ENCODE peak calls at places on chromosome 2, in ten cellular contexts. N is A549; D is effector memory CD4-positive, alpha-beta T cell; W is pancreas; L is tibial artery; P is OCI-LY7; H is mesendoderm; T is HCT116; Z is neural progenitor cell; C is CD8-positive, alpha-beta T cell. R is an unnamed sample. For H3K4me1, the result is how much of the 10 kb centered on the place peaks cover.

GRCh38 chr2:131425191-131426021 is 50.5 kb upstream of the TUBA3D start:
- DNase-seq in N (no peak), D (no peak), W (no peak), L (no peak), P (no peak), H (no peak), T (no peak), Z (peak), C (no peak), R (no peak)

GRCh38 chr2:113324684-113325160 is 46.0 kb upstream of the PAX8 start:
- DNase-seq in N (peak), D (no peak), W (peak), L (no peak), P (no peak), H (peak), T (peak), Z (peak), C (peak), R (peak)

GRCh38 chr2:227428731-227429285 is 41.1 kb upstream of the SCYGR1 start:
- DNase-seq in N (no peak), D (no peak), W (no peak), L (no peak), P (no peak), H (no peak), T (no peak), Z (no peak), C (no peak), R (no peak)

GRCh38 chr2:66700181-66700686 is 265.3 kb downstream of the MEIS1 start:
- DNase-seq in N (no peak), D (no peak), W (no peak), L (no peak), P (no peak), H (peak), T (no peak), Z (peak), C (no peak), R (no peak)

GRCh38 chr2:121202541-121203310 is 82.3 kb downstream of the TFCP2L1 start:
- DNase-seq in N (no peak), D (no peak), W (no peak), L (peak), P (no peak), H (no peak), T (no peak), Z (no peak), C (no peak), R (peak)

GRCh38 chr2:65530547-65531320 is 98.3 kb upstream of the SPRED2 start:
- DNase-seq in N (no peak), D (no peak), W (no peak), L (no peak), P (no peak), H (no peak), T (no peak), Z (no peak), C (no peak), R (no peak)

GRCh38 chr2:88764141-88764849 is 72.8 kb downstream of the RPIA start:
- DNase-seq in N (no peak), D (no peak), W (no peak), L (no peak), P (no peak), H (no peak), T (no peak), Z (no peak), C (no peak), R (no peak)

GRCh38 chr2:230898661-230899091 is 26.4 kb downstream of the GPR55 start:
- DNase-seq in N (no peak), D (no peak), W (no peak), L (peak), P (no peak), H (no peak), T (no peak), Z (no peak), C (no peak), R (no peak)

GRCh38 chr2:155099784-155100183 is 401.3 kb downstream of the KCNJ3 start:
- DNase-seq in N (no peak), D (no peak), W (no peak), L (no peak), P (no peak), H (peak), T (peak), Z (no peak), C (no peak), R (no peak)

GRCh38 chr2:190179754-190180312 is 117.3 kb upstream of the MSTN start:
- DNase-seq in N (no peak), D (no peak), W (no peak), L (no peak), P (no peak), H (no peak), T (no peak), Z (peak), C (no peak), R (peak)

GRCh38 chr2:32711219-32711618 is 83.4 kb downstream of the TTC27 start:
- DNase-seq in N (no peak), D (no peak), W (no peak), L (no peak), P (no peak), H (no peak), T (no peak), Z (no peak), C (no peak), R (no peak)

GRCh38 chr2:240879105-240879504 is 10.5 kb downstream of the AGXT start:
- DNase-seq in N (no peak), D (no peak), W (no peak), L (no peak), P (no peak), H (no peak), T (no peak), Z (no peak), C (no peak), R (no peak)

GRCh38 chr2:74502147-74502719 is 2.8 kb upstream of the LBX2 start:
- DNase-seq in N (no peak), D (no peak), W (peak), L (no peak), P (no peak), H (no peak), T (no peak), Z (peak), C (no peak), R (peak)

GRCh38 chr2:1068241-1068640 is 117.6 kb downstream of the SNTG2 start:
- DNase-seq in N (no peak), D (no peak), W (no peak), L (no peak), P (no peak), H (no peak), T (no peak), Z (no peak), C (no peak), R (no peak)

GRCh38 chr2:3585239-3586109 is 9.4 kb upstream of the COLEC11 start:
- DNase-seq in N (no peak), D (no peak), W (no peak), L (peak), P (no peak), H (no peak), T (no peak), Z (no peak), C (no peak), R (peak)

GRCh38 chr2:188983427-188984101 is 9.4 kb downstream of the COL3A1 start:
- DNase-seq in N (no peak), D (no peak), W (no peak), L (no peak), P (peak), H (peak), T (peak), Z (peak), C (no peak), R (no peak)

GRCh38 chr2:55490554-55490953 is 29.0 kb upstream of the CFAP36 start:
- DNase-seq in N (no peak), D (no peak), W (peak), L (no peak), P (no peak), H (peak), T (no peak), Z (no peak), C (no peak), R (peak)

GRCh38 chr2:137380610-137381009 is 583.7 kb upstream of the HNMT start:
- DNase-seq in N (no peak), D (no peak), W (no peak), L (no peak), P (no peak), H (no peak), T (no peak), Z (no peak), C (no peak), R (no peak)

GRCh38 chr2:127104881-127105655 is 1.9 kb downstream of the BIN1 start:
- DNase-seq in N (no peak), D (no peak), W (no peak), L (peak), P (no peak), H (peak), T (no peak), Z (peak), C (no peak), R (no peak)

GRCh38 chr2:239944706-239945551 is 80.2 kb downstream of the NDUFA10 start:
- DNase-seq in N (no peak), D (no peak), W (no peak), L (peak), P (no peak), H (peak), T (no peak), Z (no peak), C (peak), R (no peak)

DNA sequence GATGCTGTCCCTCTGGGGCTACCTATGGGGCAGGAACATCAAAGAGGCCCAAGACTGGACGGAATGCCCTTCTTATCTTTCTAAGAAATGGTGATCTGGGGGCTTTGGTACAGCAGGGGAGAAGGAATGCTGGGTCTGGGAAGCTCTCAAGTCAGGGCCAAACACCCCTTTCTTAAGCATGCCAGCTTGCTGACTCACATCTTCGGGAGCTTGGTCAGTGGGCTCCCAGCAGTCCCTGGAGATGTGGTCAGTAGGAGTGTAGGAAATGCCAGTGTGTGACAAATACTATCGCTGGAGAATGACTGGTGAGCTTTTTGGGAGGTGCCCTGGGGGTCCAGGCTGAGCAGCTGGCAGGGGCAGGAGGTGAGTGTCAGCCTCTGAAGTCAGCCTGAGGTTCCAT is 105.0 kb upstream of the CDC42EP3 start:
- DNase-seq in N (peak), D (no peak), W (no peak), L (no peak), P (no peak), H (peak), T (peak), Z (no peak), C (no peak), R (no peak)
- H3K4me1 ChIP-seq in N (half or more), D (under half), W (under half), L (under half), P (under half), H (under half), T (under half), Z (under half), C (under half), R (under half)

DNA sequence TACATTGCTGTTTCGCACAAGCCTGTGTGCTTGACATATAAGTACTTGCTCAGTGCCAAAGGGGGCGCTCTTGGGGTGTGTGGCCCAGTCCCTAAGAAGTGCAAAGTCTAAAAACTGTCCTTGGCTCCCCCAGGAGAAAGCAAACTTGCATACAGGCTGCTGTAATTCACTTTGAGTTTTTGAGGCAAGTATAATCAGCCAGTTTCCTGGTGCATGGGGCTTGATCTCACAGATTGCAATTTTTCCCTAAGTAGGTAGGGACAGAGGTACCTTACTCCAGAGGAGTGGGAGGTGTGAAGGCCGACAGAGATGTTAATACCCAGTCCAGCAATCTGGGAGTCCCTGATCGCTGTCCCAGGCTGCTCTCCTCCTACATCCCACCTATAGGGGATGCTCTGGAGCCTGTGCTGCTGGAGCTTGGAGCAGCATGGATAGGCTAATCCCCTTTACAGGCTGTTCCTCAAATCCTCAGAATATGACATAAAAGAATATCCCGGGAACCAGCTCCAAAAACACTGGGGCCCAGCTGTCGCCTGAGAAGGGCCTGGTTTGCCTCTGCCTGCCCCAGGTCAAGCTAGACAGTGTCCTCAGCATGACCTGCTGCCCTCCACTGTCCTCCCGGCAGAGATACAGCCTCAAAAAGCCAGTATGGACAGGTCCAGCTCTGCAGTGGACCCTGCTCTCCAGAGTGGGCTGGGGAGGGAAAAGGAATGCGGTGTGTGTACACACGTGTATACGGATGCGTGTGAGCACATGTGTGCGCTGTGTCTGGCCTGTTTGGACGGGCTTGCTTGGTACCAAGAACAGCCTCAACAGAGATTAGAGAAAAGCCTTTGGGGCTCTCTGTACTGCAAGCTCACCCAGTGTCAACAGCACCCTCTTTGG is 136.6 kb upstream of the HAAO start:
- DNase-seq in N (peak), D (no peak), W (peak), L (no peak), P (peak), H (peak), T (no peak), Z (peak), C (no peak), R (no peak)
- H3K4me1 ChIP-seq in N (under half), D (under half), W (half or more), L (half or more), P (under half), H (under half), T (under half), Z (half or more), C (under half), R (half or more)

DNA sequence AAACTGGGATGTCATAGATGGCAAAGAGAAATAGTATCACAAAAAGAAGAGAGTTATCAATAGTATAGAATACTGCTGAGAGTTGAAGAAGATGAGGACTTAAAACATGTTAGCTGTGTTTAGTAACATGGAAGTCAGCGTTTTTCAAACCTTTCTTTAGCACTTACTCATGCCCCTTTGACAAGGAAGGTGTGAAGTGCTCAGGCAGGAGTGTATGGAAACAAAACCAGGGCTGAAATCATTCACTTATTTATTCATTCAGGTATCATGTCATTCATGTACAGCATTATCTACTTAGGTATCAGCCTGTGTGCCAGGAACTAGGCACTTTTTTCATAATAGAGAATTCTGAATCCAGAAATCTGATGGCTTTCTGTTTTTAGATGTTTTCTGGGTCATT is 27.2 kb downstream of the CD28 start:
- DNase-seq in N (no peak), D (no peak), W (no peak), L (no peak), P (no peak), H (no peak), T (no peak), Z (no peak), C (no peak), R (no peak)
- H3K4me1 ChIP-seq in N (under half), D (half or more), W (under half), L (under half), P (under half), H (under half), T (under half), Z (under half), C (half or more), R (under half)

GRCh38 chr2:25586726-25587144 is 86.6 kb downstream of the DTNB start:
- DNase-seq in N (no peak), D (no peak), W (no peak), L (no peak), P (no peak), H (no peak), T (no peak), Z (peak), C (no peak), R (no peak)
- H3K4me1 ChIP-seq in N (under half), D (under half), W (under half), L (under half), P (under half), H (under half), T (under half), Z (under half), C (under half), R (under half)

DNA sequence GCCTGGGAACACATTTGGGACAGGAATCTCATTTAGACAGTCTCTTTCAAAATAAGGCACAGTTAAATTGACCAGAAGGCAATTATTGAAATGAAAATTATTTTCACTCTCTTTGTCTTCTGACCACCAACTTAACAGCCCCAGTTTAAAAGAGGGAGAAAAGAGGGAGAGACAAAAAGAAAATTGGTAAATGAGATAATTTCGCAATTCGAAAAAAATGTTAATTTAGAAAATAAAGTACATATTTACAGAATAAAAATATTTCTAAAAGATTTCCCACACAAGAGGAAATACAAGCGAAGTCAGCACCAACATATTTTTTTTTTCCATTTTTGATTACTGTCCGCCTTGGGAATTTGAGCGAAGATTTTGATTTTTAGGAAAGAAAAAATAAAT is 4.8 kb downstream of the SP9 start:
- DNase-seq in N (no peak), D (no peak), W (no peak), L (no peak), P (no peak), H (no peak), T (no peak), Z (no peak), C (no peak), R (no peak)
- H3K4me1 ChIP-seq in N (under half), D (half or more), W (under half), L (under half), P (under half), H (under half), T (under half), Z (under half), C (half or more), R (half or more)

GRCh38 chr2:134256961-134257360 is 3.1 kb downstream of the MGAT5 start:
- DNase-seq in N (no peak), D (no peak), W (no peak), L (no peak), P (no peak), H (no peak), T (no peak), Z (no peak), C (no peak), R (no peak)
- H3K4me1 ChIP-seq in N (under half), D (half or more), W (under half), L (under half), P (half or more), H (under half), T (under half), Z (under half), C (half or more), R (half or more)

GRCh38 chr2:101111262-101111838 is 39.8 kb downstream of the TBC1D8 start:
- DNase-seq in N (no peak), D (no peak), W (no peak), L (no peak), P (no peak), H (no peak), T (no peak), Z (no peak), C (no peak), R (no peak)
- H3K4me1 ChIP-seq in N (half or more), D (under half), W (half or more), L (under half), P (under half), H (under half), T (under half), Z (under half), C (under half), R (half or more)